ENCODE peak calls at places on chromosomes 6 and 20, in nine cellular contexts. One of them, this sample, is unnamed.

GRCh38 chr6:21263531-21264287 is 329.8 kb upstream of the SOX4 start:
- DNase-seq in neural progenitor cell: no peak
- DNase-seq in PC-9: no peak
- DNase-seq in heart right ventricle: no peak
- DNase-seq in left lung: no peak
- DNase-seq in PC-3: peak
- DNase-seq in CD8-positive, alpha-beta T cell: no peak
- DNase-seq in suprapubic skin: no peak
- DNase-seq in A549: no peak
- DNase-seq in this sample: no peak

GRCh38 chr6:26342106-26342999 is 22.6 kb upstream of the BTN3A2 start:
- DNase-seq in left lung: no peak
- DNase-seq in PC-3: peak
- DNase-seq in A549: peak
- DNase-seq in PC-9: no peak
- DNase-seq in CD8-positive, alpha-beta T cell: no peak
- DNase-seq in neural progenitor cell: peak
- DNase-seq in suprapubic skin: no peak
- DNase-seq in heart right ventricle: no peak
- DNase-seq in this sample: no peak

GRCh38 chr6:37525460-37526357 is 26.0 kb upstream of the CCDC167 start:
- DNase-seq in CD8-positive, alpha-beta T cell: no peak
- DNase-seq in suprapubic skin: no peak
- DNase-seq in heart right ventricle: no peak
- DNase-seq in PC-3: peak
- DNase-seq in neural progenitor cell: peak
- DNase-seq in PC-9: no peak
- DNase-seq in left lung: no peak
- DNase-seq in A549: no peak
- DNase-seq in this sample: no peak

GRCh38 chr20:17966432-17967312 is 1.9 kb downstream of the SNX5 start:
- DNase-seq in CD8-positive, alpha-beta T cell: no peak
- DNase-seq in PC-9: no peak
- DNase-seq in suprapubic skin: no peak
- DNase-seq in left lung: no peak
- DNase-seq in A549: peak
- DNase-seq in heart right ventricle: no peak
- DNase-seq in PC-3: peak
- DNase-seq in neural progenitor cell: no peak
- DNase-seq in this sample: no peak

GRCh38 chr20:25225642-25226432 is 22.0 kb upstream of the PYGB start:
- DNase-seq in A549: no peak
- DNase-seq in suprapubic skin: no peak
- DNase-seq in heart right ventricle: no peak
- DNase-seq in neural progenitor cell: no peak
- DNase-seq in PC-3: no peak
- DNase-seq in left lung: no peak
- DNase-seq in CD8-positive, alpha-beta T cell: no peak
- DNase-seq in PC-9: no peak
- DNase-seq in this sample: no peak

GRCh38 chr6:88983532-88983931 is 20.1 kb upstream of the RNGTT start:
- DNase-seq in suprapubic skin: no peak
- DNase-seq in PC-9: no peak
- DNase-seq in neural progenitor cell: peak
- DNase-seq in CD8-positive, alpha-beta T cell: no peak
- DNase-seq in heart right ventricle: no peak
- DNase-seq in left lung: no peak
- DNase-seq in PC-3: peak
- DNase-seq in A549: peak
- DNase-seq in this sample: no peak

GRCh38 chr6:161908872-161909271 is 635.0 kb upstream of the AGPAT4 start:
- DNase-seq in heart right ventricle: no peak
- DNase-seq in A549: no peak
- DNase-seq in neural progenitor cell: no peak
- DNase-seq in CD8-positive, alpha-beta T cell: no peak
- DNase-seq in PC-9: no peak
- DNase-seq in PC-3: peak
- DNase-seq in left lung: no peak
- DNase-seq in suprapubic skin: no peak
- DNase-seq in this sample: no peak

GRCh38 chr6:117546674-117547073 is 55.6 kb downstream of the GOPC start:
- DNase-seq in suprapubic skin: no peak
- DNase-seq in PC-9: no peak
- DNase-seq in CD8-positive, alpha-beta T cell: no peak
- DNase-seq in PC-3: no peak
- DNase-seq in A549: no peak
- DNase-seq in neural progenitor cell: no peak
- DNase-seq in left lung: no peak
- DNase-seq in heart right ventricle: no peak
- DNase-seq in this sample: no peak

GRCh38 chr20:7123457-7123856 is 356.0 kb downstream of the BMP2 start:
- DNase-seq in CD8-positive, alpha-beta T cell: no peak
- DNase-seq in left lung: no peak
- DNase-seq in PC-3: no peak
- DNase-seq in heart right ventricle: peak
- DNase-seq in suprapubic skin: no peak
- DNase-seq in neural progenitor cell: no peak
- DNase-seq in A549: no peak
- DNase-seq in PC-9: no peak
- DNase-seq in this sample: no peak

GRCh38 chr6:125953502-125953875 is 3.1 kb upstream of the HINT3 start:
- DNase-seq in heart right ventricle: no peak
- DNase-seq in neural progenitor cell: peak
- DNase-seq in suprapubic skin: no peak
- DNase-seq in left lung: no peak
- DNase-seq in PC-9: peak
- DNase-seq in CD8-positive, alpha-beta T cell: no peak
- DNase-seq in PC-3: peak
- DNase-seq in A549: no peak
- DNase-seq in this sample: no peak

GRCh38 chr6:84825461-84825860 is 61.1 kb upstream of the TBX18 start:
- DNase-seq in heart right ventricle: no peak
- DNase-seq in PC-3: peak
- DNase-seq in A549: peak
- DNase-seq in CD8-positive, alpha-beta T cell: no peak
- DNase-seq in suprapubic skin: no peak
- DNase-seq in PC-9: no peak
- DNase-seq in left lung: no peak
- DNase-seq in neural progenitor cell: no peak
- DNase-seq in this sample: no peak

GRCh38 chr6:113994934-113995342 is 24.0 kb upstream of the HDAC2 start:
- DNase-seq in CD8-positive, alpha-beta T cell: peak
- DNase-seq in heart right ventricle: no peak
- DNase-seq in suprapubic skin: no peak
- DNase-seq in PC-9: peak
- DNase-seq in A549: peak
- DNase-seq in neural progenitor cell: peak
- DNase-seq in PC-3: peak
- DNase-seq in left lung: no peak
- DNase-seq in this sample: no peak

GRCh38 chr6:140957334-140957733 is 1175.4 kb upstream of the GJE1 start:
- DNase-seq in heart right ventricle: no peak
- DNase-seq in PC-9: no peak
- DNase-seq in A549: no peak
- DNase-seq in left lung: no peak
- DNase-seq in CD8-positive, alpha-beta T cell: no peak
- DNase-seq in PC-3: no peak
- DNase-seq in neural progenitor cell: no peak
- DNase-seq in suprapubic skin: no peak
- DNase-seq in this sample: no peak

GRCh38 chr6:54445207-54445606 is 137.0 kb downstream of the TINAG start:
- DNase-seq in CD8-positive, alpha-beta T cell: no peak
- DNase-seq in left lung: no peak
- DNase-seq in heart right ventricle: no peak
- DNase-seq in PC-9: no peak
- DNase-seq in PC-3: peak
- DNase-seq in A549: no peak
- DNase-seq in neural progenitor cell: no peak
- DNase-seq in suprapubic skin: no peak
- DNase-seq in this sample: no peak

GRCh38 chr6:125444234-125444949 is 142.6 kb upstream of the HDDC2 start:
- DNase-seq in CD8-positive, alpha-beta T cell: no peak
- DNase-seq in heart right ventricle: peak
- DNase-seq in PC-9: no peak
- DNase-seq in left lung: peak
- DNase-seq in neural progenitor cell: no peak
- DNase-seq in PC-3: no peak
- DNase-seq in A549: no peak
- DNase-seq in suprapubic skin: no peak
- DNase-seq in this sample: no peak

GRCh38 chr6:28922841-28923317 is 906 bp downstream of the TRIM27 start:
- DNase-seq in left lung: peak
- DNase-seq in heart right ventricle: no peak
- DNase-seq in suprapubic skin: no peak
- DNase-seq in PC-3: peak
- DNase-seq in neural progenitor cell: peak
- DNase-seq in CD8-positive, alpha-beta T cell: peak
- DNase-seq in PC-9: no peak
- DNase-seq in A549: peak
- DNase-seq in this sample: peak

GRCh38 chr6:108581237-108581931 is 20.7 kb downstream of the FOXO3 start:
- DNase-seq in A549: no peak
- DNase-seq in PC-3: peak
- DNase-seq in left lung: peak
- DNase-seq in heart right ventricle: no peak
- DNase-seq in PC-9: peak
- DNase-seq in suprapubic skin: no peak
- DNase-seq in CD8-positive, alpha-beta T cell: no peak
- DNase-seq in neural progenitor cell: no peak
- DNase-seq in this sample: no peak

GRCh38 chr6:143060806-143061596 is at the start of gene AIG1:
- DNase-seq in A549: no peak
- DNase-seq in PC-9: no peak
- DNase-seq in left lung: no peak
- DNase-seq in PC-3: no peak
- DNase-seq in heart right ventricle: no peak
- DNase-seq in suprapubic skin: peak
- DNase-seq in CD8-positive, alpha-beta T cell: peak
- DNase-seq in neural progenitor cell: peak
- DNase-seq in this sample: peak

GRCh38 chr6:166849762-166850181 is 106.6 kb downstream of the RNASET2 start:
- DNase-seq in heart right ventricle: no peak
- DNase-seq in left lung: no peak
- DNase-seq in PC-9: no peak
- DNase-seq in neural progenitor cell: no peak
- DNase-seq in PC-3: no peak
- DNase-seq in A549: no peak
- DNase-seq in suprapubic skin: no peak
- DNase-seq in CD8-positive, alpha-beta T cell: no peak
- DNase-seq in this sample: no peak

GRCh38 chr6:148465654-148466053 is 123.0 kb downstream of the SASH1 start:
- DNase-seq in CD8-positive, alpha-beta T cell: no peak
- DNase-seq in PC-9: no peak
- DNase-seq in left lung: no peak
- DNase-seq in neural progenitor cell: no peak
- DNase-seq in A549: no peak
- DNase-seq in suprapubic skin: no peak
- DNase-seq in heart right ventricle: no peak
- DNase-seq in PC-3: no peak
- DNase-seq in this sample: no peak

DNA sequence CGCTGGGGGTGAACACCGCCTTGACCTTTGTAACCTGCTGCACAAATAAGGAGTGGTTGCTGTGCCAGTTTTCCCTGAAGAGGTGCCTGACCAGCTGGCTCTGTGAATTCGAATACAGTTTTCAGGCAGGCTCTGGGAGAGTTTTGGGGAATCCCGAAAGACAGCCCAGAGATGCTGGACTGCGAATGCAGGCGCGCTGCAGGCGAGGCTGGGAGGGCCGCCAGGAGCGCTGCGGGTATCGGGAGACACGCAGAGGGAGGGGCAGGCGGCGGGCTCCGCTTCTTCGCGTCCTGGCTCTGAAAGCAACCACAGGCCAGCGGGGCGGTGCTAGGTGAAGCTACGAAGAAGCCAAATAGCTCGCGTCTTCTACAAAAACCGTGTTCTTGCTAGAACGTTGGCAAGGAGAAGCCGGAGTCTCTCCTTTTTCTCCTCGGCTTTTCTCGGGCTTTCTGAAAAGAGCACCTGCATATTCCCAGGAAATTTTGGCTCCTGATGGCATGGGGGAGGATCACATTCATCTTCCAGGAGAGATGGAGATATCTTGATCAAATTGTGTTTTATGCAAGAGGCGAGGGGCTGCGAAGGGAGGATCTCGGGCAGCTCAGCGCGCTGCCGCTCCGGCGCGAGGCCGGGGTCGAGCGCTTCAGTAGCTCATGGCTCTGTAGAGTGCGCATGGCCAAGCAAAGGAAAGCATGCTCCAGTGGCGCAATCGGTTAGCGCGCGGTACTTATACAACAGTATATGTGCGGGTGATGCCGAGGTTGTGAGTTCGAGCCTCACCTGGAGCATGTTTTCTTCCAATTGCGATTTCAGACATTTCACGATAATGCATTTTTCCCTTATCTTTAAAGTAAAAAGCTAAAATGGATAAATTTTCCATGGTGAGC is 158.1 kb upstream of the ZNF184 start:
- DNase-seq in left lung: no peak
- DNase-seq in heart right ventricle: no peak
- DNase-seq in CD8-positive, alpha-beta T cell: no peak
- DNase-seq in PC-3: peak
- DNase-seq in PC-9: peak
- DNase-seq in A549: peak
- DNase-seq in suprapubic skin: no peak
- DNase-seq in neural progenitor cell: peak
- DNase-seq in this sample: no peak
- TF ChIP-seq CTCF in left lung: no peak
- TF ChIP-seq CTCF in heart right ventricle: no peak
- TF ChIP-seq CTCF in CD8-positive, alpha-beta T cell: no peak
- TF ChIP-seq CTCF in PC-3: peak
- TF ChIP-seq CTCF in PC-9: no peak
- TF ChIP-seq CTCF in A549: no peak
- TF ChIP-seq CTCF in suprapubic skin: no peak
- TF ChIP-seq CTCF in neural progenitor cell: peak
- TF ChIP-seq CTCF in this sample: no peak

GRCh38 chr20:3276400-3277015 is 37.5 kb upstream of the SLC4A11 start:
- DNase-seq in A549: peak
- DNase-seq in CD8-positive, alpha-beta T cell: no peak
- DNase-seq in neural progenitor cell: peak
- DNase-seq in heart right ventricle: no peak
- DNase-seq in left lung: no peak
- DNase-seq in suprapubic skin: no peak
- DNase-seq in PC-9: no peak
- DNase-seq in PC-3: peak
- DNase-seq in this sample: no peak
- H3K27ac ChIP-seq in A549: no peak
- H3K27ac ChIP-seq in CD8-positive, alpha-beta T cell: no peak
- H3K27ac ChIP-seq in neural progenitor cell: no peak
- H3K27ac ChIP-seq in heart right ventricle: no peak
- H3K27ac ChIP-seq in left lung: no peak
- H3K27ac ChIP-seq in suprapubic skin: no peak
- H3K27ac ChIP-seq in PC-9: no peak
- H3K27ac ChIP-seq in PC-3: no peak
- H3K27ac ChIP-seq in this sample: no peak

GRCh38 chr6:408599-409102 is 17.1 kb downstream of the IRF4 start:
- DNase-seq in neural progenitor cell: peak
- DNase-seq in PC-3: peak
- DNase-seq in heart right ventricle: peak
- DNase-seq in PC-9: no peak
- DNase-seq in CD8-positive, alpha-beta T cell: no peak
- DNase-seq in left lung: peak
- DNase-seq in A549: peak
- DNase-seq in suprapubic skin: no peak
- DNase-seq in this sample: no peak
- TF ChIP-seq CTCF in neural progenitor cell: peak
- TF ChIP-seq CTCF in PC-3: peak
- TF ChIP-seq CTCF in heart right ventricle: peak
- TF ChIP-seq CTCF in PC-9: peak
- TF ChIP-seq CTCF in CD8-positive, alpha-beta T cell: no peak
- TF ChIP-seq CTCF in left lung: peak
- TF ChIP-seq CTCF in A549: peak
- TF ChIP-seq CTCF in suprapubic skin: peak
- TF ChIP-seq CTCF in this sample: no peak

GRCh38 chr6:112225691-112226090 is 28.7 kb downstream of the LAMA4 start:
- DNase-seq in heart right ventricle: no peak
- DNase-seq in PC-3: no peak
- DNase-seq in left lung: no peak
- DNase-seq in PC-9: no peak
- DNase-seq in neural progenitor cell: no peak
- DNase-seq in CD8-positive, alpha-beta T cell: no peak
- DNase-seq in suprapubic skin: no peak
- DNase-seq in A549: no peak
- DNase-seq in this sample: no peak
- H3K27ac ChIP-seq in heart right ventricle: peak
- H3K27ac ChIP-seq in PC-3: no peak
- H3K27ac ChIP-seq in left lung: no peak
- H3K27ac ChIP-seq in PC-9: no peak
- H3K27ac ChIP-seq in neural progenitor cell: no peak
- H3K27ac ChIP-seq in CD8-positive, alpha-beta T cell: no peak
- H3K27ac ChIP-seq in suprapubic skin: peak
- H3K27ac ChIP-seq in A549: no peak
- H3K27ac ChIP-seq in this sample: no peak

This sample was measured in CD4-positive, alpha-beta T cell.